ENCODE peak calls at places on chromosomes 5 and 9, in seven cellular contexts. S is pancreas, N is colonic mucosa, V is tibial nerve, J is astrocyte, E is progenitor cell of endocrine pancreas, D is heart left ventricle. Y is an unnamed sample.

GRCh38 chr5:134503088-134503936 is 22.2 kb upstream of the JADE2 start:
- DNase-seq in E (no peak), N (peak), S (no peak), D (peak), V (no peak), J (peak), Y (peak)

GRCh38 chr5:151896041-151896691 is 28.5 kb downstream of the GLRA1 start:
- DNase-seq in N (no peak), S (no peak), V (no peak), E (no peak), D (no peak), J (peak), Y (no peak)

GRCh38 chr9:136220017-136220729 is 15.2 kb upstream of the LHX3 start:
- DNase-seq in V (no peak), J (peak), D (no peak), N (no peak), S (peak), E (no peak), Y (peak)

GRCh38 chr9:78549711-78550110 is 252.8 kb downstream of the PSAT1 start:
- DNase-seq in S (no peak), N (no peak), E (no peak), D (no peak), J (peak), V (no peak), Y (no peak)

GRCh38 chr9:27787941-27788340 is 214.7 kb upstream of the C9orf72 start:
- DNase-seq in N (no peak), E (no peak), D (no peak), S (no peak), V (no peak), J (no peak), Y (no peak)

GRCh38 chr5:95846554-95847260 is 24.2 kb upstream of the GLRX start:
- DNase-seq in J (no peak), V (peak), E (peak), N (peak), S (no peak), D (peak), Y (no peak)

GRCh38 chr9:98808411-98808815 is 943 bp downstream of the GALNT12 start:
- DNase-seq in N (peak), J (no peak), V (no peak), E (no peak), S (peak), D (no peak), Y (no peak)

GRCh38 chr9:134809296-134809695 is 71.3 kb upstream of the FCN2 start:
- DNase-seq in N (no peak), E (no peak), S (no peak), V (no peak), D (no peak), J (no peak), Y (no peak)

GRCh38 chr5:139061856-139062255 is 136.3 kb downstream of the SIL1 start:
- DNase-seq in N (no peak), S (no peak), V (no peak), J (peak), D (no peak), E (no peak), Y (no peak)

GRCh38 chr5:160312139-160312959 is at the start of gene CCNJL:
- DNase-seq in N (peak), V (no peak), S (no peak), J (peak), D (peak), E (peak), Y (no peak)

GRCh38 chr5:147898875-147899401 is 7.4 kb downstream of the C5orf46 start:
- DNase-seq in N (no peak), E (no peak), S (no peak), J (peak), D (no peak), V (no peak), Y (no peak)

GRCh38 chr9:134396825-134397224 is 70.6 kb downstream of the RXRA start:
- DNase-seq in E (no peak), V (no peak), J (no peak), D (no peak), N (no peak), S (no peak), Y (peak)

GRCh38 chr5:159071382-159071781 is 28.3 kb downstream of the EBF1 start:
- DNase-seq in S (no peak), J (no peak), V (no peak), D (no peak), N (no peak), E (no peak), Y (no peak)

GRCh38 chr5:107247427-107247826 is 423.3 kb downstream of the EFNA5 start:
- DNase-seq in D (no peak), V (no peak), E (no peak), J (no peak), S (no peak), N (no peak), Y (no peak)

GRCh38 chr5:6812800-6813731 is 99.8 kb downstream of the TENT4A start:
- DNase-seq in V (no peak), E (no peak), J (peak), D (peak), N (peak), S (peak), Y (no peak)

GRCh38 chr9:85715587-85715986 is 26.2 kb downstream of the AGTPBP1 start:
- DNase-seq in E (no peak), S (no peak), V (no peak), D (no peak), J (no peak), N (no peak), Y (peak)

GRCh38 chr9:85717220-85717619 is 24.5 kb downstream of the AGTPBP1 start:
- DNase-seq in J (no peak), E (no peak), S (no peak), N (no peak), V (no peak), D (no peak), Y (no peak)

GRCh38 chr9:85713897-85714296 is 27.9 kb downstream of the AGTPBP1 start:
- DNase-seq in J (peak), N (no peak), S (no peak), V (no peak), E (no peak), D (no peak), Y (no peak)

DNA sequence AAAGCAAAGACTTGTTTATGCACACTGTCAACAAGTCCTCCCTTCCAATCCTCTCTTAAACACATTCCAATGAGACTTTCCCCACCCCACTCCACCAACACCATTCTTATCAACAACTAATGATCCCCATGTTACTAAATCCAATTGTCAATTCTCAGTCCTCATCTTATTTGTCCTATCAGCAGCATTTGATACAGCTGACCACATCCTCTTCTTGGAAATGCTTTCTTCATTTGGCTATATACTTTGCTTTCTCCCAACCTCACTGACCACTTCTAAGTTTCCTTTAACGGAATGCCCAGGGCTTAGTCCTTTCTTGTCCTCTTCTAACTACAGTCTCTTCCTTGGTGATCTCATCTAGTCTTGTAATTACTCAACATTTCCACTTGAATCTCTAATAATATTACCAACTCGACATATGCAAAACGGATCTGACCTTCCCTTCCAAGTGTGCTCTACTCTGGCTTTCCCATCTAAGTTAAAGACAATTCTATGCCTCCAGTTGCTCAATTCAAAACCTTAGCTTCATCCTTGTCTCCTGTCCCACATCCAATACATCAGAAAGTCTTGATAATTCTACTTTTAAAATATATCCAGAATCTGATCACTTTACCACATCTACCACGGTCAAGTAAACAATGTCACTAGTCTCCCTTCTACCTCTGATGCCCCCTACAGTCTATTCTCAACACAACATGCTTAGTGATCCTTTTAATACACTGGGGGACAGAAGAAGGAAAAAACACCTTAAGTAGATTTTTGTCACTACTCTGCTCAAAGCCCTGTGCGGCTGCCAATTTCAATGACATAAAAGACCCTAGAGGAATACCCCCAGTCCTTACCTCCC is 25.5 kb downstream of the AGTPBP1 start:
- DNase-seq in E (no peak), N (no peak), D (no peak), J (no peak), V (no peak), S (no peak), Y (peak)
- TF ChIP-seq CTCF in E (no peak), N (no peak), D (no peak), J (no peak), V (peak), S (no peak), Y (peak)

GRCh38 chr9:128323192-128323730 is 622 bp downstream of the COQ4 start:
- DNase-seq in E (no peak), S (no peak), D (no peak), N (no peak), V (no peak), J (peak), Y (no peak)
- TF ChIP-seq CTCF in E (peak), S (no peak), D (no peak), N (no peak), V (no peak), J (no peak), Y (no peak)

GRCh38 chr5:168339151-168340140 is 48.0 kb downstream of the WWC1 start:
- DNase-seq in S (no peak), E (no peak), V (no peak), N (no peak), J (no peak), D (no peak), Y (no peak)
- TF ChIP-seq CTCF in S (no peak), E (no peak), V (no peak), N (no peak), J (no peak), D (no peak), Y (no peak)

DNA sequence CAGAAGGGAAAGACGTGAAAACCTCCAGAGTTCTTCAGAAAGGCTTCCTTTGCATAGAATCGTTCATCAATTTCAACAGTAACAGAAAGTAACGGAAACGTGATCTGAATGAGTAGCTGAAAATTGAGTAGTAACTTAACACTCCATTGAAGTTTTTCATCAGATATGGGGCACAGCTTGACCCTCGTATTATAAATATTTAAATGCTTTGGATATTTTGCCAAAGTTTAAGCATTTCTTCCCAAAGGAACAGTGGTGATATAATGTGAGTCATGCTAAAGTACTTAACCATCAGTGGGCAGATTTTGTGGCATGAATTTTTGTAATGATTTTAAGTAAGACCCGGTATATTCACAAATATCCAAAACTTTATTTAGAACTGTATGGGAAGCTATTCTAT is 67.4 kb upstream of the ADAMTS19 start:
- DNase-seq in E (no peak), J (peak), D (no peak), S (no peak), N (no peak), V (no peak), Y (no peak)
- TF ChIP-seq CTCF in E (no peak), J (no peak), D (no peak), S (no peak), N (no peak), V (no peak), Y (no peak)

GRCh38 chr5:12704955-12705354 is 800.7 kb upstream of the CTNND2 start:
- DNase-seq in D (no peak), E (no peak), S (no peak), J (no peak), N (no peak), V (no peak), Y (no peak)
- TF ChIP-seq CTCF in D (no peak), E (peak), S (no peak), J (no peak), N (no peak), V (no peak), Y (no peak)

DNA sequence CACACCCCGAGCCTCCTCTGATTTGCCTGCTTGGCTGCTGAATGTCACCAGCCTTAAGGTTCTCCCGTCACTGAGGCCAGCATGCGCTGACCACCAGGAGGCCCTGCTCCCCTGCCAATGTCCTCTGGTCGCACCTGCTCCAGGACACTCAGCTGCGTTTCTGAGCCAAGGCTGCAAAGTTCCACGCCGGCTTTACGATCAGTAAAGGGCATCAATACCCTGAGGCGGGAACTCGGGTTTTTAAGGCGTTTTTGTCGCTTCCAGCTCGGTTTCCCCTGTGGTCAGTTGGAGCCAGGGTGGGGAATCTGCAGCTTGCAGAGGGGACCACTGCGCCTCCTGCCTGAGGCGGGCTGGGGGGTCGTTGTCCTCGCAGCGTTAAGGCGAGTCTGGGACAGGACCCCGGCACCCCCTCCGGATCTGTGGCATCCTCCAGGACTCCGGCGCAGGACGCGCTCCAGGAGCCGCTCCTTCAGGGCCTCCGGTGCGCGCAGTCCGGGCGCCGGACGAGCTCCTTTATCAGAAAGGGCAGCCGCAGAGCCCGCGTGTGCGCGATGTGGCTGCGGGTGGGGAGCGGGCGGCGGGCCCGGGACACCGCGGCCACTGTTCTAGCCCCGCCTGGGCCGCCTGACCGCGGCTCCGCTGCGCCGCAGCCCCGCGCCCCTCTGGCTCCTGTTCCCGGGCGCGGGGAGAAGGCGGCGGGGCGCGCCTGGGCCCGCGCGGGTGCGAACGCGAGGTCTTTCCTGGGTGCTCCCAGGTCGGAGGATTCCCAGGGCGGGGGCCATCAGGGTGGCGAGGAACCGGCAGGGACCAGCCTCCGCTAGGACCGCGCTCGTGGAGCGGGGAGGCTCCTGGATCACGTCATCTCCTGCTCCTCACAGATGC is 24.2 kb upstream of the FLT4 start:
- DNase-seq in J (no peak), D (no peak), V (no peak), S (peak), N (no peak), E (no peak), Y (no peak)
- TF ChIP-seq CTCF in J (no peak), D (no peak), V (no peak), S (no peak), N (no peak), E (peak), Y (no peak)

GRCh38 chr9:124392855-124393460 is 22.3 kb downstream of the PSMB7 start:
- DNase-seq in V (no peak), D (no peak), E (no peak), J (peak), S (no peak), N (no peak), Y (peak)
- TF ChIP-seq CTCF in V (peak), D (no peak), E (peak), J (peak), S (no peak), N (no peak), Y (peak)

GRCh38 chr9:91949293-91949945 is 609 bp downstream of the ROR2 start:
- DNase-seq in S (peak), E (peak), J (no peak), D (peak), V (no peak), N (no peak), Y (no peak)

GRCh38 chr9:91946825-91947224 is 3.2 kb downstream of the ROR2 start:
- DNase-seq in J (no peak), N (no peak), V (no peak), D (no peak), S (no peak), E (no peak), Y (no peak)

GRCh38 chr9:91949946-91950664 is at the start of gene ROR2:
- DNase-seq in J (peak), N (peak), V (no peak), D (peak), E (peak), S (peak), Y (no peak)

GRCh38 chr9:91948061-91948422 is 2.0 kb downstream of the ROR2 start:
- DNase-seq in E (no peak), J (no peak), S (no peak), D (no peak), N (no peak), V (no peak), Y (no peak)

DNA sequence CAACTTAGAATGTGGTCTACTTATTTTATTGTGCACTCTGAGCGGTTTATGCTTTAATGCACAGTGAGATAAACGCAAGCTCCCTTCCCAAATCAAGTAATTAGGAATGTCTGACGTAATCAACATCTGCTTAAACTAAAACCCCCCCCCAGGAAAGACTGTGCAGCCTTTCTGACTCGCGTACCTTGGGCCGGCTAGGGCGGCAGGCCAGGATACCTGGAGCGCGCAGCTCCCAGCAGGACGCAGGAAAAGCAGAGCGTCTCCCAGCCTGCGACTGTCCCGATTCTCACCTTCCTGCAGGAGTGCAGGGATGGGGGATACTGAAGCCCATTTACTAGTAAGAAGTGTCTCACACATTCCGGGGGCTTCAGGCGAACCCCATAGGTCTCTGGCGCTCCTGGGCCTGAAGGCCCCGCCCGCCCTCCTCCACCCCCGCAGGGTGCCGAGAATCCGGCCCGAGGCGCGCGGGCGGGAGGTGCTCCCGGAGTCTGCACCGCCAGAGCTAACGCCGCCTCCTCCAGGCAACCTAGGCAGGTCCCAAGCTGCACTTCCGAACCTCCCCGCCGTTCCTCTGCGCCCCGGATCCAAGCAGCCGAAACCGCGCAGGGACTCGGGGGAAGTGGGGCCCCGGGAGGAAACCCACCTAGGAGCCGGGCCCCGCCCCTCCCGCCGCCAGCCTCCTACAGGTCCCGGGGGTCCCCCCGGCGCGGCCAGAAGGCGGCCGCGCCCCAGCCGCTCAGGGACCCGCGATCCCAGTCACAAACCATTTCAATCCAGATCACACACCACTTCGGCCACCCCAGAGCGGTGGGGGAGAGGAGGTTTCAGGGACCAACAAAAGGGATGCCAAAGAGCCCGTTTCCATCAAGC is 1.4 kb downstream of the ROR2 start:
- DNase-seq in N (peak), J (peak), V (no peak), D (peak), E (peak), S (peak), Y (peak)
- TF ChIP-seq CTCF in N (peak), J (no peak), V (no peak), D (no peak), E (peak), S (no peak), Y (no peak)

DNA sequence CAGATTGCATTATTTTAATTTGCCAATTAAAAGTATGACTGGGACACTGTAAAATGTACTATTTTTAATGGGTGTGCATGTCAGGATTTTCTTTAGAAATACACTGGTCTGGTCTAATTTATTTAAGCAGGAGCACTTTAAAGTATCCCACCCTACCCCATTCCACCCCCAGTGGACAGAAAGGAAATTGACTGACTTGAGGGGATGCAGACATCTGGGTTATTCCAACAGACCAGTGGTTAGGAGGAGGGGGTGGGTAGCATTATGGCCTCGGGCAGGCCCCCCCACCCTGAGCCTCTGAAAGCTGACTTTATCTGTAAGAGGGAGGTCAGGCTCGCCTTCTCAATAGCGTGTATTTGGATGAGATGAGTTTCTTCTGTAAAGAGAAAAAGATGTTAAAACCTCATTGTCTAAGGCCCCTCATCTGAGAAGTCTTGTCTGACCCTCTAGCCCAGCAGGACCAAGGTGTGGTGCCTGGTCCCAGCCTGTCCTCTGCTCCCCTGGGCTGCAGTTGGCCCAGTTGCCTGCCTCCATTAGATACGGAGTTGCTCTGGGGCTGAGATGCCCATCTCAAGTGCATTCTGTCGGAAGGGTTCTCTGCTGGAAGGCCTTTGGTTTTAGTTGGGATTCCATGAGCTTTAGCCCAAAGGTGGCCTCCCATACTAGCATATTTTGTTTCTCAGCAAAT is 4.4 kb downstream of the HNRNPAB start:
- DNase-seq in J (no peak), V (no peak), E (no peak), S (no peak), D (peak), N (peak), Y (no peak)
- TF ChIP-seq CTCF in J (no peak), V (no peak), E (peak), S (no peak), D (no peak), N (no peak), Y (no peak)

GRCh38 chr9:14421291-14421690 is 107.3 kb upstream of the NFIB start:
- DNase-seq in S (no peak), V (no peak), E (no peak), D (no peak), J (no peak), N (no peak), Y (no peak)
- TF ChIP-seq CTCF in S (no peak), V (no peak), E (no peak), D (no peak), J (no peak), N (no peak), Y (no peak)

Y was measured in HL-60.